ENCODE peak calls at places on chromosomes 3 and 15, in nine cellular contexts. Q is transverse colon, S is HCT116, Z is GM12878, C is endothelial cell of umbilical vein, R is K562, B is breast epithelium, O is stomach, Y is upper lobe of left lung. P is an unnamed sample.
A peak's percentile ranks its signal among the peaks of the same experiment; 100 is the strongest.

GRCh38 chr3:56484525-56485024 is 16.3 kb upstream of the ERC2 start:
- DNase-seq in C (no peak), B (no peak), O (no peak), Q (no peak), Y (no peak), R (no peak), Z (no peak), S (no peak), P (no peak)

GRCh38 chr3:14532691-14533456 is 7.3 kb downstream of the GRIP2 start:
- DNase-seq in S (peak; percentile 49), B (no peak), C (no peak), Q (peak; percentile 78), Y (peak; percentile 24), O (peak; percentile 94), Z (no peak), R (peak; percentile 87), P (no peak)

GRCh38 chr3:196778755-196779154 is 39.1 kb downstream of the PAK2 start:
- DNase-seq in Q (no peak), O (no peak), B (no peak), S (no peak), R (no peak), C (peak; percentile 12), Y (no peak), Z (no peak), P (no peak)

GRCh38 chr15:41810651-41811431 is 17.1 kb upstream of the JMJD7 start:
- DNase-seq in Q (no peak), C (no peak), R (no peak), O (no peak), Z (no peak), B (no peak), S (no peak), Y (no peak), P (no peak)

GRCh38 chr15:27670481-27670880 is 428.6 kb downstream of the OCA2 start:
- DNase-seq in C (no peak), O (no peak), S (no peak), Y (no peak), R (no peak), Q (no peak), B (no peak), Z (no peak), P (peak; percentile 77)

GRCh38 chr15:52020253-52021085 is 1.4 kb downstream of the MAPK6 start:
- DNase-seq in S (no peak), B (no peak), Z (no peak), C (peak; percentile 69), O (no peak), R (no peak), Q (no peak), Y (no peak), P (peak; percentile 90)

GRCh38 chr3:128006471-128007424 is 45.5 kb upstream of the SEC61A1 start:
- DNase-seq in Y (no peak), O (no peak), Q (no peak), R (no peak), Z (no peak), S (no peak), B (peak; percentile 48), C (no peak), P (no peak)

GRCh38 chr15:96348112-96349027 is 17.9 kb downstream of the NR2F2 start:
- DNase-seq in R (no peak), C (peak; percentile 68), B (no peak), Q (no peak), O (no peak), Z (no peak), S (no peak), Y (no peak), P (no peak)

GRCh38 chr15:22978691-22979068 is 1.5 kb downstream of the CYFIP1 start:
- DNase-seq in B (no peak), Z (no peak), O (no peak), Y (no peak), R (no peak), Q (no peak), C (no peak), S (no peak), P (no peak)

GRCh38 chr15:22979699-22980188 is 424 bp downstream of the CYFIP1 start:
- DNase-seq in R (no peak), C (peak; percentile 56), Y (no peak), B (no peak), Z (no peak), Q (peak; percentile 26), S (no peak), O (no peak), P (no peak)

GRCh38 chr15:22979069-22979698 is 984 bp downstream of the CYFIP1 start:
- DNase-seq in R (peak; percentile 51), B (peak; percentile 59), C (peak; percentile 59), O (peak; percentile 72), S (no peak), Q (peak; percentile 80), Y (peak; percentile 67), Z (no peak), P (no peak)

GRCh38 chr15:22981336-22981840 is 1.2 kb upstream of the CYFIP1 start:
- DNase-seq in B (no peak), O (no peak), S (no peak), Z (no peak), R (no peak), C (no peak), Y (no peak), Q (no peak), P (no peak)

DNA sequence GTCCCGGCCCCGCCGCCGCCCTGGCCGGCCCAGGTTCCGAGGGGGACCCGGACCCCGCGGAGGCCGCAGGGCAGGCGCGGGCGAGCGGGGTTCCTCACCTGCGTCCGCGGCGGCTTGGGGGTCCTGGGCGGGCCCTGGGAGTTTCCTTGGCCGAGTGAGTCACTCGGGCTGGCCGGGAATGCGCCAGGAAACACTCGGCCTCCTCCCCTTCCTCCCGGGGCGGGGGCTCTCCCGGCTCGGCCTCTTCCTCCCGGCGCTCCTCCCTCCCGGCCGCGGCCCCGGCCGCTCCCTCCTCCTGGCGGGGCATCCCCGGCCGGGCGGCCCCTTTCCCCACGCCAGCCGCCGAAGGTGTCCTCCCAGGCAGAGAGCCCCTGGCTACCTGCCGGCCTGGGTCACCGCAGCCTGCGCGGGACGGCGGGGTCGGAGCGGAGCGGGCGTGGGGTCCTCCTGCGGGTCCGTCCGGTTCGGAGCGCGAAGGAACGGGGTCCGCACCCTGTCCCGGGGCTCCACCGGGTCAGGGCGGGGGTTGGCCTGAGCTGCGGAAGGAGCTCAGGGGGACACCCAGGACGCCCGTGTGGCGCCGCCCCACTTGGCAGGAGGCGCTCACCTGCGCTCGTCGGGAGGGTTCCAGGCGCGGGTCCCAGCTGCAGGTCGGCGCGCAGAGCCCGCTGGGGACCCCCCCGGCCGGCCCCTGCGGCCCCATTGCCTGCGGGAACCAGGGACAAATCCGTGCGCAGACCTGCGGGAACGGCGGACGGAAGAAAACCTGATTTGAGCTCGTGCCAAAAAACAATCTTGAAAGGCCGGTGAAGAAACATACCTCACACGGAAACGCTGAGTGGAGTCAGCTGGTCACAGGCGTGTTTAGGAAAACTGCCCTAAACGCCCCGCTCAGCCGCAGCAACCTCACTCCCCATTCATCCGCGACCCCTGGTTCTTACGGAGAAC is at the start of gene CYFIP1:
- DNase-seq in B (peak; percentile 83), Q (peak; percentile 90), O (peak; percentile 87), S (peak; percentile 61), R (peak; percentile 94), Y (peak; percentile 90), C (peak; percentile 83), Z (no peak), P (no peak)
- TF ChIP-seq POLR2AphosphoS5 in B (peak; percentile 33), Q (peak; percentile 25), O (peak; percentile 40), S (peak; percentile 64), R (no peak), Y (peak; percentile 79), C (peak; percentile 74), Z (no peak), P (no peak)

GRCh38 chr3:193853511-193854219 is 260.7 kb downstream of the OPA1 start:
- DNase-seq in Y (no peak), O (no peak), S (no peak), Q (peak; percentile 28), C (peak; percentile 53), R (peak; percentile 68), Z (no peak), B (no peak), P (no peak)

GRCh38 chr3:193851416-193851815 is 258.4 kb downstream of the OPA1 start:
- DNase-seq in B (no peak), C (peak; percentile 48), S (no peak), Q (no peak), O (no peak), Z (no peak), R (peak; percentile 34), Y (no peak), P (no peak)

GRCh38 chr3:193852901-193853300 is 259.9 kb downstream of the OPA1 start:
- DNase-seq in Z (no peak), O (no peak), Y (no peak), B (no peak), C (no peak), S (no peak), R (no peak), Q (no peak), P (no peak)

GRCh38 chr3:193850084-193850619 is 257.1 kb downstream of the OPA1 start:
- DNase-seq in S (no peak), C (no peak), O (no peak), Y (no peak), Q (no peak), R (no peak), Z (no peak), B (no peak), P (no peak)

GRCh38 chr3:193851941-193852674 is 259.1 kb downstream of the OPA1 start:
- DNase-seq in R (no peak), B (no peak), Y (no peak), C (peak; percentile 34), O (peak; percentile 88), Z (no peak), S (no peak), Q (no peak), P (no peak)
- TF ChIP-seq POLR2A in R (no peak), B (no peak), Y (no peak), C (no peak), O (no peak), Z (no peak), S (no peak), Q (no peak), P (no peak)

GRCh38 chr3:9184464-9184835 is 65.0 kb downstream of the SRGAP3 start:
- DNase-seq in R (no peak), C (no peak), B (no peak), Z (no peak), O (no peak), Y (no peak), S (no peak), Q (no peak), P (no peak)

GRCh38 chr3:9185046-9185445 is 64.4 kb downstream of the SRGAP3 start:
- DNase-seq in Q (no peak), S (no peak), Z (no peak), B (no peak), R (no peak), C (no peak), Y (no peak), O (no peak), P (no peak)

GRCh38 chr3:9180764-9181117 is 68.7 kb downstream of the SRGAP3 start:
- DNase-seq in S (no peak), B (no peak), Q (no peak), C (no peak), R (no peak), O (no peak), Z (no peak), Y (no peak), P (no peak)

GRCh38 chr3:9183811-9184463 is 65.5 kb downstream of the SRGAP3 start:
- DNase-seq in B (no peak), Y (no peak), O (no peak), Q (no peak), Z (no peak), C (no peak), R (no peak), S (no peak), P (no peak)

GRCh38 chr3:9183011-9183410 is 66.4 kb downstream of the SRGAP3 start:
- DNase-seq in R (no peak), Q (no peak), S (no peak), Y (no peak), B (no peak), O (no peak), C (no peak), Z (no peak), P (no peak)
- H3K4me3 ChIP-seq in R (no peak overlapping the region), Q (no peak overlapping the region), S (no peak overlapping the region), Y (no peak overlapping the region), B (no peak overlapping the region), O (no peak overlapping the region), C (no peak overlapping the region), Z (no peak overlapping the region), P (no peak overlapping the region)

DNA sequence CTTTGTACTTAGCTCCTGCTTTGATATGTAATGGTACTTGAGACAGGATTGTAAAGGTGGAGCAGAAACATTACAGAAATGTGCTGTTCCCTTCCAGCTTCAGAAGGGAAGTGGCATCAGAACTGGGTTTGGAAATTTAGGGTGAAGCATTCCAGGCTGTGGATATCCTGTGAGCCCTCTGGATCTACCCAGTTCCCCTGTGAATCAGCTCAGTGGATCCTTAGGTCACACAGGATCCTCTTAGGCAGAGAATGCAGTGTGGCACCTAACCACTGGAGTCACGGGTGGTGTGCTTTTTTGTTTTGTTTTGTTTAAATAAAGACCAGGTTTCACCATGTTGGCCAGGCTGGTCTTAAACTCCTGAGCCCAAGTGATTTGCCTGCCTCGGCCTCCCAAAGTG is 66.0 kb downstream of the TRIM71 start:
- DNase-seq in Q (no peak), B (no peak), Y (no peak), Z (no peak), R (no peak), O (no peak), C (no peak), S (no peak), P (no peak)
- TF ChIP-seq POLR2AphosphoS5 in Q (no peak), B (no peak), Y (no peak), Z (no peak), R (no peak), O (no peak), C (no peak), S (no peak), P (no peak)

P was measured in vagina.